ENCODE peak calls at places on chromosomes 12 and 14, in eight cellular contexts. One of them, this sample, is unnamed.
A peak's percentile ranks its signal among the peaks of the same experiment; 100 is the strongest.

GRCh38 chr12:11743748-11744147 is 94.3 kb downstream of the ETV6 start:
- DNase-seq in brain microvascular endothelial cell: no peak
- DNase-seq in heart left ventricle: no peak
- DNase-seq in tibial artery: no peak
- DNase-seq in bronchial epithelial cell: peak; percentile 64
- DNase-seq in GM20000: no peak
- DNase-seq in CD4-positive, alpha-beta T cell: no peak
- DNase-seq in psoas muscle: no peak
- DNase-seq in this sample: no peak

GRCh38 chr14:68961781-68962584 is 17.1 kb downstream of the ACTN1 start:
- DNase-seq in brain microvascular endothelial cell: no peak
- DNase-seq in heart left ventricle: no peak
- DNase-seq in tibial artery: peak; percentile 84
- DNase-seq in bronchial epithelial cell: peak; percentile 87
- DNase-seq in GM20000: no peak
- DNase-seq in CD4-positive, alpha-beta T cell: no peak
- DNase-seq in psoas muscle: no peak
- DNase-seq in this sample: no peak

GRCh38 chr12:90253674-90254181 is 545.1 kb upstream of the ATP2B1 start:
- DNase-seq in brain microvascular endothelial cell: peak; percentile 91
- DNase-seq in heart left ventricle: peak; percentile 35
- DNase-seq in tibial artery: peak; percentile 81
- DNase-seq in bronchial epithelial cell: peak; percentile 97
- DNase-seq in GM20000: peak; percentile 65
- DNase-seq in CD4-positive, alpha-beta T cell: no peak
- DNase-seq in psoas muscle: peak; percentile 81
- DNase-seq in this sample: peak; percentile 60

GRCh38 chr12:106342397-106343212 is 14.9 kb upstream of the POLR3B start:
- DNase-seq in brain microvascular endothelial cell: peak; percentile 59
- DNase-seq in heart left ventricle: peak; percentile 71
- DNase-seq in tibial artery: peak; percentile 88
- DNase-seq in bronchial epithelial cell: peak; percentile 69
- DNase-seq in GM20000: no peak
- DNase-seq in CD4-positive, alpha-beta T cell: no peak
- DNase-seq in psoas muscle: peak; percentile 87
- DNase-seq in this sample: no peak

GRCh38 chr12:99108924-99109323 is 463.8 kb downstream of the APAF1 start:
- DNase-seq in brain microvascular endothelial cell: no peak
- DNase-seq in heart left ventricle: no peak
- DNase-seq in tibial artery: no peak
- DNase-seq in bronchial epithelial cell: no peak
- DNase-seq in GM20000: no peak
- DNase-seq in CD4-positive, alpha-beta T cell: no peak
- DNase-seq in psoas muscle: no peak
- DNase-seq in this sample: no peak

GRCh38 chr12:96172981-96173380 is 21.2 kb upstream of the ELK3 start:
- DNase-seq in brain microvascular endothelial cell: no peak
- DNase-seq in heart left ventricle: no peak
- DNase-seq in tibial artery: no peak
- DNase-seq in bronchial epithelial cell: no peak
- DNase-seq in GM20000: no peak
- DNase-seq in CD4-positive, alpha-beta T cell: no peak
- DNase-seq in psoas muscle: no peak
- DNase-seq in this sample: no peak

GRCh38 chr14:22542360-22542759 is 46.7 kb downstream of the DAD1 start:
- DNase-seq in brain microvascular endothelial cell: no peak
- DNase-seq in heart left ventricle: no peak
- DNase-seq in tibial artery: no peak
- DNase-seq in bronchial epithelial cell: peak; percentile 40
- DNase-seq in GM20000: no peak
- DNase-seq in CD4-positive, alpha-beta T cell: no peak
- DNase-seq in psoas muscle: no peak
- DNase-seq in this sample: no peak

GRCh38 chr14:52848626-52849025 is 57.2 kb upstream of the GNPNAT1 start:
- DNase-seq in brain microvascular endothelial cell: no peak
- DNase-seq in heart left ventricle: no peak
- DNase-seq in tibial artery: no peak
- DNase-seq in bronchial epithelial cell: no peak
- DNase-seq in GM20000: no peak
- DNase-seq in CD4-positive, alpha-beta T cell: no peak
- DNase-seq in psoas muscle: no peak
- DNase-seq in this sample: no peak

GRCh38 chr12:57222286-57223190 is 5.9 kb downstream of the NXPH4 start:
- DNase-seq in brain microvascular endothelial cell: no peak
- DNase-seq in heart left ventricle: no peak
- DNase-seq in tibial artery: no peak
- DNase-seq in bronchial epithelial cell: no peak
- DNase-seq in GM20000: no peak
- DNase-seq in CD4-positive, alpha-beta T cell: no peak
- DNase-seq in psoas muscle: no peak
- DNase-seq in this sample: no peak

GRCh38 chr12:101570022-101570421 is 24.7 kb upstream of the MYBPC1 start:
- DNase-seq in brain microvascular endothelial cell: peak; percentile 25
- DNase-seq in heart left ventricle: no peak
- DNase-seq in tibial artery: no peak
- DNase-seq in bronchial epithelial cell: peak; percentile 53
- DNase-seq in GM20000: peak; percentile 11
- DNase-seq in CD4-positive, alpha-beta T cell: no peak
- DNase-seq in psoas muscle: no peak
- DNase-seq in this sample: no peak

GRCh38 chr12:118436002-118436724 is 59.8 kb downstream of the SUDS3 start:
- DNase-seq in brain microvascular endothelial cell: peak; percentile 2
- DNase-seq in heart left ventricle: no peak
- DNase-seq in tibial artery: no peak
- DNase-seq in bronchial epithelial cell: peak; percentile 25
- DNase-seq in GM20000: peak; percentile 14
- DNase-seq in CD4-positive, alpha-beta T cell: no peak
- DNase-seq in psoas muscle: no peak
- DNase-seq in this sample: peak; percentile 7

GRCh38 chr12:100718212-100718611 is 76.4 kb upstream of the ANO4 start:
- DNase-seq in brain microvascular endothelial cell: no peak
- DNase-seq in heart left ventricle: no peak
- DNase-seq in tibial artery: no peak
- DNase-seq in bronchial epithelial cell: no peak
- DNase-seq in GM20000: no peak
- DNase-seq in CD4-positive, alpha-beta T cell: no peak
- DNase-seq in psoas muscle: no peak
- DNase-seq in this sample: no peak

GRCh38 chr14:101201535-101202125 is 298.1 kb upstream of the RTL1 start:
- DNase-seq in brain microvascular endothelial cell: no peak
- DNase-seq in heart left ventricle: no peak
- DNase-seq in tibial artery: peak; percentile 40
- DNase-seq in bronchial epithelial cell: no peak
- DNase-seq in GM20000: no peak
- DNase-seq in CD4-positive, alpha-beta T cell: no peak
- DNase-seq in psoas muscle: no peak
- DNase-seq in this sample: no peak

GRCh38 chr14:101221549-101222160 is 318.1 kb upstream of the RTL1 start:
- DNase-seq in brain microvascular endothelial cell: no peak
- DNase-seq in heart left ventricle: no peak
- DNase-seq in tibial artery: no peak
- DNase-seq in bronchial epithelial cell: no peak
- DNase-seq in GM20000: no peak
- DNase-seq in CD4-positive, alpha-beta T cell: peak; percentile 7
- DNase-seq in psoas muscle: no peak
- DNase-seq in this sample: no peak

GRCh38 chr14:80621701-80622100 is 319.8 kb downstream of the CEP128 start:
- DNase-seq in brain microvascular endothelial cell: no peak
- DNase-seq in heart left ventricle: no peak
- DNase-seq in tibial artery: no peak
- DNase-seq in bronchial epithelial cell: peak; percentile 97
- DNase-seq in GM20000: peak; percentile 4
- DNase-seq in CD4-positive, alpha-beta T cell: no peak
- DNase-seq in psoas muscle: no peak
- DNase-seq in this sample: no peak

GRCh38 chr12:43285248-43285647 is 266.8 kb downstream of the ADAMTS20 start:
- DNase-seq in brain microvascular endothelial cell: peak; percentile 91
- DNase-seq in heart left ventricle: no peak
- DNase-seq in tibial artery: no peak
- DNase-seq in bronchial epithelial cell: peak; percentile 89
- DNase-seq in GM20000: no peak
- DNase-seq in CD4-positive, alpha-beta T cell: no peak
- DNase-seq in psoas muscle: no peak
- DNase-seq in this sample: no peak

GRCh38 chr14:87014854-87015253 is 978.1 kb downstream of the GALC start:
- DNase-seq in brain microvascular endothelial cell: no peak
- DNase-seq in heart left ventricle: no peak
- DNase-seq in tibial artery: no peak
- DNase-seq in bronchial epithelial cell: peak; percentile 8
- DNase-seq in GM20000: no peak
- DNase-seq in CD4-positive, alpha-beta T cell: no peak
- DNase-seq in psoas muscle: no peak
- DNase-seq in this sample: no peak
- TF ChIP-seq CTCF in brain microvascular endothelial cell: no peak
- TF ChIP-seq CTCF in heart left ventricle: no peak
- TF ChIP-seq CTCF in tibial artery: no peak
- TF ChIP-seq CTCF in bronchial epithelial cell: no peak
- TF ChIP-seq CTCF in GM20000: no peak
- TF ChIP-seq CTCF in CD4-positive, alpha-beta T cell: no peak
- TF ChIP-seq CTCF in psoas muscle: no peak
- TF ChIP-seq CTCF in this sample: no peak

DNA sequence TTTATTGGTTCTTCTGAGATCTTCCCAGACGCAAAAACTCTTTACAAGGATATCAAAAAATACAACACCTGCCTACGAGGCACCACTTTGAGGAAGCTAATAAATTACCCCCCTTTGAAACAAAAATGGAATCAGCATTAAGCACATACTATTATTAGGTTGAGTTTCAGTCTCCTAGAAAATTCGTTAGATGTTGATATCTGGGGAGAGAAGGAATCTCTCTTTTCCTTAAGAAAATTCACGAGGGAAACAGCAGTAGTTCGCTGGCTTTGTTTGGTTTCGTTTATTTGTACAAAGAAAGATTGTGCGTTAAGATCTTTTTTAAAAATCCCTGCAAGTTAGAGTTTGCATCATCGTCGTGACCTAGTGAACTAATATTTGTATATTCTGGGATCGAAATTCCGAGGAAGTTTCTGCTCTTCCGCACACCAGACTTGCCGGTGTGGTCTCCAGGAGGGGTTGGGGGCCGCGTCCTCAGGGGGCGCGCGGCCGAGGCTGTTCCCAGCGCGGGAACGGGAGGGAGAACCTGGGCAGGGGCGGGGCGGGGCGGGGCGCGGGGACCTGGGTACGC is 12.1 kb downstream of the NKX2-1 start:
- DNase-seq in brain microvascular endothelial cell: no peak
- DNase-seq in heart left ventricle: no peak
- DNase-seq in tibial artery: no peak
- DNase-seq in bronchial epithelial cell: no peak
- DNase-seq in GM20000: no peak
- DNase-seq in CD4-positive, alpha-beta T cell: no peak
- DNase-seq in psoas muscle: no peak
- DNase-seq in this sample: no peak
- TF ChIP-seq CTCF in brain microvascular endothelial cell: no peak
- TF ChIP-seq CTCF in heart left ventricle: no peak
- TF ChIP-seq CTCF in tibial artery: no peak
- TF ChIP-seq CTCF in bronchial epithelial cell: no peak
- TF ChIP-seq CTCF in GM20000: no peak
- TF ChIP-seq CTCF in CD4-positive, alpha-beta T cell: no peak
- TF ChIP-seq CTCF in psoas muscle: no peak
- TF ChIP-seq CTCF in this sample: no peak

DNA sequence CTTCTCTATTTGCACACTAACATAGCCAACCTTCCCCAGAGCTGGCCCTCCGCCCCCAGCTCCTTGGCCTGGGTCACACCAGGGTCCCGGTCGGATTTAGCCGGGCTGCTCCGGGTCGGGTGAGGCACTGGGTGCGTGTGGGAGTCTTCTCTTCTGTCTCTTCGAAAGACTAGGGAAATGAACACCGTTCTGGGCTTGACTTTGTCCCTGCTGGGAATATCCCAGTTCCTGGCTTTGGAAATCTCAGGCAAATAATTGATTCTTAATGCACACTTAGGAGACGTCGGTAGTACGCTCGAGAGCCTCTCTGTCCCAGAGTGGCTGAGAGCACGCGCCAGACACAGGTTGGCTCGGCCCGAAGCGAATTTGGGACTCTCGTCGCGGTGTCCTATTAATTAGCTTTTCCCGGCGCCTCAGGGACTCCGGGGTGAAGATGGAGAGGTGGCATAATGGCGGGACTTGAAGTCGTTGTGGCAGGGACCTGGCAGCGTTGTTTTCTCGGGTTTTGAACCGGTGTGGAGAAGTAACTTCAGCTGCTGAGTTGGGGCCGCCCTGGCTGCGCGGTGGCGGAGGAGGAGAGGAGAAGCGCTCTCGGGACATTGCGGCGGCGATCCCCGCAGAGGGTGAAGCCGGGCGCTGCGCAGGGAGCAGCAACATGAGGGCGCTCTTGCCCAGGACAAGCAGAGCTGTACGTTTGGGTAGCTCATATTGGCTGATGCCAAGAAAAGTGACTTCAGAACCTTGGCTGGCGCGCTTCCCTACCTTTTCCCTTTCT is 7.5 kb downstream of the FOXG1 start:
- DNase-seq in brain microvascular endothelial cell: no peak
- DNase-seq in heart left ventricle: no peak
- DNase-seq in tibial artery: no peak
- DNase-seq in bronchial epithelial cell: no peak
- DNase-seq in GM20000: no peak
- DNase-seq in CD4-positive, alpha-beta T cell: no peak
- DNase-seq in psoas muscle: peak; percentile 56
- DNase-seq in this sample: no peak
- TF ChIP-seq CTCF in brain microvascular endothelial cell: peak; percentile 71
- TF ChIP-seq CTCF in heart left ventricle: no peak
- TF ChIP-seq CTCF in tibial artery: no peak
- TF ChIP-seq CTCF in bronchial epithelial cell: peak; percentile 63
- TF ChIP-seq CTCF in GM20000: no peak
- TF ChIP-seq CTCF in CD4-positive, alpha-beta T cell: no peak
- TF ChIP-seq CTCF in psoas muscle: no peak
- TF ChIP-seq CTCF in this sample: no peak

DNA sequence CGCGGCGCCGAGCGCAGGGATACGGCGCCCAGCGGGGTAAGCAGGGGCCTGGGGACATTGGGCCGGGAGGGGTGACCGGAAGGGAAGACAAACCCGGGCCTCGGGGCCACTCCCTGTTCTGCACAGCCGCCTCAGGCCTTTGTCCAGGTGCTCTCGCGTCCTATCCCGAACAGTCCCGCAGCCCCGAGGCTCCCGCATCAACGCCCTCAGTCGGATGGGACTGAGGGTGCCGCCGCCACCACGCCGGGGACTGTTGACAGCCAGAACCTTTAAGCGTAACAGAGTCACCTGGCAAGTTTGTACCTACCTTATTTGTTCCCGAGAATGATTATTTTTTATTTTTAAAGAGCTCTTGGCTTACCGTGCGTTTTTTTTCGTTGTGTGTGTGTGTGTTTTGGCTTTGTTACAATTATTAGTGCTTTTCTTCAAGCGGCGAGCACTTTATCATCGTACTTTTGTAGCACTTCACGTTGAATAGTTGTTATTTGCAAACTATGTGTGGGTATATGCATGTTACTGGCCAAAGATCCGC is 395 bp downstream of the COA8 start:
- DNase-seq in brain microvascular endothelial cell: no peak
- DNase-seq in heart left ventricle: no peak
- DNase-seq in tibial artery: no peak
- DNase-seq in bronchial epithelial cell: peak; percentile 38
- DNase-seq in GM20000: no peak
- DNase-seq in CD4-positive, alpha-beta T cell: no peak
- DNase-seq in psoas muscle: no peak
- DNase-seq in this sample: no peak
- TF ChIP-seq CTCF in brain microvascular endothelial cell: no peak
- TF ChIP-seq CTCF in heart left ventricle: no peak
- TF ChIP-seq CTCF in tibial artery: no peak
- TF ChIP-seq CTCF in bronchial epithelial cell: no peak
- TF ChIP-seq CTCF in GM20000: no peak
- TF ChIP-seq CTCF in CD4-positive, alpha-beta T cell: no peak
- TF ChIP-seq CTCF in psoas muscle: no peak
- TF ChIP-seq CTCF in this sample: no peak